ENCODE peak calls at places on chromosome 15, in seven cellular contexts. Z, Q, L, U, N, V and J are unnamed samples.

GRCh38 chr15:100902436-100903190 is 16.5 kb upstream of the LRRK1 start:
- DNase-seq in N (no peak), Q (peak; percentile 83), Z (peak; percentile 77), L (no peak), U (no peak), V (peak; percentile 94), J (peak; percentile 97)

GRCh38 chr15:26656080-26656479 is 116.8 kb downstream of the GABRB3 start:
- DNase-seq in Q (no peak), L (no peak), U (no peak), V (no peak), Z (no peak), N (no peak), J (no peak)

GRCh38 chr15:69751575-69751974 is 299.0 kb downstream of the RPLP1 start:
- DNase-seq in V (peak; percentile 90), L (no peak), N (peak; percentile 45), Q (no peak), Z (no peak), U (no peak), J (no peak)

GRCh38 chr15:96309143-96309542 is 21.4 kb upstream of the NR2F2 start:
- DNase-seq in L (no peak), Z (no peak), V (no peak), N (no peak), Q (no peak), U (no peak), J (no peak)

GRCh38 chr15:101174152-101174920 is 77.5 kb downstream of the CHSY1 start:
- DNase-seq in Q (no peak), V (no peak), U (no peak), Z (no peak), N (no peak), L (no peak), J (no peak)

GRCh38 chr15:66841953-66842681 is 140.1 kb downstream of the SMAD6 start:
- DNase-seq in L (peak; percentile 68), U (peak; percentile 65), Q (peak; percentile 83), N (no peak), V (peak; percentile 95), Z (peak; percentile 88), J (peak; percentile 95)

GRCh38 chr15:70854669-70854976 is 666 bp upstream of the LARP6 start:
- DNase-seq in L (peak; percentile 55), V (no peak), U (no peak), Q (no peak), N (no peak), Z (no peak), J (no peak)

GRCh38 chr15:62752687-62753517 is 289.6 kb upstream of the TPM1 start:
- DNase-seq in Z (no peak), V (no peak), Q (no peak), U (no peak), L (no peak), N (no peak), J (no peak)

GRCh38 chr15:90419738-90420487 is 31.9 kb downstream of the IQGAP1 start:
- DNase-seq in L (peak; percentile 41), U (no peak), Z (no peak), N (peak; percentile 19), V (no peak), Q (no peak), J (no peak)

GRCh38 chr15:50164458-50164857 is 17.5 kb upstream of the SLC27A2 start:
- DNase-seq in N (no peak), L (peak; percentile 64), Z (no peak), Q (no peak), V (no peak), U (no peak), J (no peak)

GRCh38 chr15:66622677-66623076 is 56.9 kb upstream of the LCTL start:
- DNase-seq in Q (peak; percentile 59), L (no peak), U (no peak), Z (no peak), V (no peak), N (no peak), J (no peak)

DNA sequence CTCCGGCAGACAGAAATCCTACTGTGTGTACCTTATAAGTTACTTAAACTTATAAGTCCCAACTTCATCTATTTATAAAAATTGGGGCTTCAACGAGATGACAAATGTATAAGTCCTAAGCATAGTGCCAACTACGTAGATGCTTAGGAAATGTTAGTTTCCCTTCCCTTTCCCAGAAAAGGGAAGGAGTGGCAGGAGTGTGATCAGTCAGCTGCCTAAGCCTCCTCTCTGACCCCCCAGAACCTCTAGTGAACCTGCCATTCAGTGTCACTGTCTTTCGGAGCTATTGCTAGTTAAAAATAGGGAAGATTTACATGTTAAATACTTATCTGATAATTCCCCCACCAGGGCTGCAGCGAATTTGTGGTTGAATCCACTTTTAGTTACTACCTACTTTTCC is 13.6 kb upstream of the BMF start:
- DNase-seq in L (no peak), V (no peak), Q (no peak), N (no peak), Z (no peak), U (no peak), J (no peak)
- TF ChIP-seq EP300 in L (no peak), V (no peak), Q (no peak), N (no peak), Z (no peak), U (no peak), J (no peak)

GRCh38 chr15:34606545-34606944 is 23.1 kb upstream of the GOLGA8B start:
- DNase-seq in V (no peak), L (no peak), N (no peak), Q (no peak), Z (no peak), U (no peak), J (no peak)
- H3K4me3 ChIP-seq in V (no peak overlapping the region), L (no peak overlapping the region), N (no peak overlapping the region), Q (no peak overlapping the region), Z (no peak overlapping the region), U (no peak overlapping the region), J (no peak overlapping the region)

GRCh38 chr15:67941643-67942315 is 101.9 kb upstream of the RNU6-1 start:
- DNase-seq in U (no peak), V (no peak), Z (no peak), L (peak; percentile 34), Q (no peak), N (no peak), J (no peak)

GRCh38 chr15:67945951-67946700 is 106.3 kb upstream of the RNU6-1 start:
- DNase-seq in V (peak; percentile 70), U (peak; percentile 54), Z (no peak), N (no peak), Q (no peak), L (peak; percentile 89), J (no peak)

GRCh38 chr15:67943475-67943874 is 103.6 kb upstream of the RNU6-1 start:
- DNase-seq in L (no peak), N (no peak), V (no peak), Z (no peak), U (no peak), Q (no peak), J (no peak)

GRCh38 chr15:67945131-67945530 is 105.3 kb upstream of the RNU6-1 start:
- DNase-seq in Z (no peak), L (no peak), N (no peak), U (no peak), Q (no peak), V (no peak), J (no peak)

DNA sequence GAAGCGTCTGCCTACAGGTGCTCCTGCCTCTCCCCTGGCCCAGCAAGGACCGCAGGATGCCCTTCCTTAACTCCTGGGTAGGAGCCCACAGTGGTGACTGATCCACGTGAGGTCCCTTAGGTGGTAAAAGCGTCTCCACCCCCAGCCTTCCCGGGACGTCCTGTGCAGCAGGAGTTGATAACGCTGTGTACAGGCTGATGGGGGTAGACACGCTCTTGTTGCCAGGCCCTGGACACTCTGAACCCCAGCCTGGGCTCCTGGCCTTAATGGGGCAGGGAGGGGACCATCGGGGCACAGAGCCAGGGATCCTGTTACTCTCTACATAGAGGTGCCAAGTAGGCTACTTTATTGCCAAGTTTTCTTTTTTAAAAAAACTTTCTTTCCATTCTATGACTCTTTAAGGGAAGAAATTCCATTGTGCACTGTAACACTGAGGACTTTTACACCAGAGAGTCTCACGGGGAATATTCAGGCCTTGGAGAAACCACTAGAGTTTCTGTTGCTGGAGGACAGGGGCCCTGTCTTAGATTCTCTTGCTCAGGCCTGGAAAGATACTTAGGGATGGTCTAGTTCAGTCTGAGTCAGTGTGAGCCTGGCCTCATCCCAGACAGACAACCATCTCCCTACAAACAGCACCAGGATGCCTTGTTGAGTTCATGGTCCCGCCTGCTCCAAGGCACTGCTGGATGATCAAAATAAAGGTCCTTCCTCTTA is 104.3 kb upstream of the RNU6-1 start:
- DNase-seq in N (no peak), U (no peak), Z (peak; percentile 95), V (no peak), Q (no peak), L (no peak), J (peak; percentile 92)
- TF ChIP-seq EP300 in N (no peak), U (no peak), Z (peak; percentile 73), V (no peak), Q (no peak), L (no peak), J (peak; percentile 52)

DNA sequence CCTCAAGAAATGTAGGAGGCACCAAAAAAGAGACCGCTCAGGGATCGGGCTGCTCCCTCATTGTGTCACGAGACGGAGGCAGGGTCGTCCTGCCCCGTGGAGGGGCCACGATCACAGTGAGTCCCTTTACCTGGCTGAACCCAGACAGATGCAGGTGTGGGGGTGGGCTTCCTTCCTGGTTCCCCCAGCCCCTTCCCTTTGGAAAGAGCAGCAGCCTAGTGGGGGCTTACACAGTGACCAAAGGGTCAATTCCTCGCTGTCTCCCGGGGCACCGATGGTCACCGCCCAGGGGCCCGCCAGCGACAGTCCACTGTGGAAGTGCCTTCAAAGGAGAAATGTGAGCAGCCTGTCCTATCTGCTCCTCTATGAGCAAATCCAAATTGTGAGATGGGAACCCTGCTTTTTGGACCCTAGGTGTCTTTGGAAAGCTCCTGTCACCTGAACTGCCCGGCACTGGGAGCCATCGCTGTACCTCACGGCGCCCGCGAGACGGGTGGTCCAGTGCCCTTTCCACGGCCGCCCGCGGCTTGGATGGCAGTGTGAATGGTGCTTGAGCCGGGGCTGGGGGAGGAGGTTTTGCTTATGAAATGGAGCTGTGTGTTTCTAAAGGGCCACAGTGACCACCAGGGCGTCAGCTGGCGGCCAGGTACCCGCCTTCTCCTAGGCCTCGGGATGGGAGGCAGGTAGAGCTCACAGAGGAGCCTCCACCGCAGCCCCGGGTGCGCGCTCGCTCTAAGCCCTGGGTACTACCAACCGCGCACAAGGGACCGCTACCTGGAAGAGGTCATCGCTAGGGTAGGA is 155.7 kb downstream of the KLF13 start:
- DNase-seq in Z (peak; percentile 16), Q (no peak), V (no peak), L (no peak), U (no peak), N (no peak), J (peak; percentile 56)
- H3K4me3 ChIP-seq in Z (peak overlapping the region; percentile 49), Q (no peak overlapping the region), V (no peak overlapping the region), L (no peak overlapping the region), U (no peak overlapping the region), N (no peak overlapping the region), J (no peak overlapping the region)